ENCODE peak calls at places on chromosomes 12 and 14, in six cellular contexts. M is GM12878, R is HepG2, Z is K562, N is H1, U is GM12891. X is an unnamed sample.

GRCh38 chr12:126534495-126534894 is 1469.3 kb downstream of the AACS start:
- DNase-seq in M (no peak), R (no peak), Z (no peak), N (no peak), U (no peak), X (no peak)

GRCh38 chr14:21101802-21102413 is 1.0 kb downstream of the TMEM253 start:
- DNase-seq in M (no peak), R (no peak), Z (no peak), N (no peak), U (no peak), X (no peak)

GRCh38 chr12:22282283-22282682 is 52.2 kb downstream of the ST8SIA1 start:
- DNase-seq in M (no peak), R (no peak), Z (no peak), N (no peak), U (no peak), X (no peak)

GRCh38 chr12:56206373-56207166 is 15.2 kb downstream of the RNF41 start:
- DNase-seq in M (no peak), R (peak; percentile 56), Z (peak; percentile 58), N (no peak), U (no peak), X (no peak)

GRCh38 chr12:80624986-80625530 is 82.4 kb upstream of the MYF6 start:
- DNase-seq in M (no peak), R (no peak), Z (no peak), N (no peak), U (no peak), X (no peak)

GRCh38 chr14:94173471-94173884 is 644 bp upstream of the PPP4R4 start:
- DNase-seq in M (no peak), R (no peak), Z (no peak), N (no peak), U (no peak), X (no peak)

GRCh38 chr14:73759183-73759713 is 45.1 kb upstream of the PNMA1 start:
- DNase-seq in M (no peak), R (no peak), Z (peak; percentile 72), N (no peak), U (no peak), X (no peak)

GRCh38 chr12:67572492-67572891 is 76.1 kb upstream of the DYRK2 start:
- DNase-seq in M (no peak), R (no peak), Z (no peak), N (no peak), U (no peak), X (no peak)

GRCh38 chr12:92756905-92757598 is 54.3 kb downstream of the PLEKHG7 start:
- DNase-seq in M (no peak), R (no peak), Z (no peak), N (no peak), U (no peak), X (no peak)

GRCh38 chr12:43154498-43155045 is 397.4 kb downstream of the ADAMTS20 start:
- DNase-seq in M (no peak), R (no peak), Z (no peak), N (no peak), U (no peak), X (no peak)

GRCh38 chr14:92470215-92470614 is 43.4 kb upstream of the RIN3 start:
- DNase-seq in M (no peak), R (no peak), Z (no peak), N (no peak), U (no peak), X (no peak)

GRCh38 chr14:66056268-66056907 is 429.8 kb upstream of the CCDC196 start:
- DNase-seq in M (no peak), R (no peak), Z (no peak), N (no peak), U (no peak), X (no peak)

GRCh38 chr14:104135904-104136471 is 2.4 kb upstream of the KIF26A start:
- DNase-seq in M (no peak), R (no peak), Z (no peak), N (no peak), U (no peak), X (no peak)

GRCh38 chr12:4159851-4160250 is 113.7 kb upstream of the CCND2 start:
- DNase-seq in M (no peak), R (no peak), Z (no peak), N (no peak), U (no peak), X (no peak)

GRCh38 chr14:89699076-89699475 is 255.5 kb downstream of the EFCAB11 start:
- DNase-seq in M (no peak), R (no peak), Z (no peak), N (no peak), U (no peak), X (no peak)

GRCh38 chr14:102875652-102876051 is 46.8 kb upstream of the AMN start:
- DNase-seq in M (no peak), R (no peak), Z (no peak), N (no peak), U (no peak), X (no peak)

GRCh38 chr14:60510976-60511599 is 2.1 kb downstream of the SIX6 start:
- DNase-seq in M (no peak), R (no peak), Z (no peak), N (no peak), U (no peak), X (no peak)

GRCh38 chr14:37172024-37172869 is at the start of gene SLC25A21:
- DNase-seq in M (no peak), R (peak; percentile 85), Z (peak; percentile 52), N (peak; percentile 61), U (no peak), X (no peak)

GRCh38 chr12:44015333-44015941 is 179.6 kb downstream of the TMEM117 start:
- DNase-seq in M (peak; percentile 32), R (peak; percentile 43), Z (peak; percentile 26), N (no peak), U (no peak), X (no peak)

GRCh38 chr12:81088221-81088620 is 10.3 kb downstream of the ACSS3 start:
- DNase-seq in M (no peak), R (no peak), Z (no peak), N (no peak), U (no peak), X (no peak)

GRCh38 chr12:7937867-7938506 is 2.0 kb upstream of the SLC2A3 start:
- DNase-seq in M (no peak), R (no peak), Z (peak; percentile 24), N (no peak), U (no peak), X (no peak)

GRCh38 chr12:7935464-7935772 is 569 bp downstream of the SLC2A3 start:
- DNase-seq in M (no peak), R (no peak), Z (no peak), N (no peak), U (no peak), X (no peak)

GRCh38 chr12:7934560-7935463 is 1.2 kb downstream of the SLC2A3 start:
- DNase-seq in M (no peak), R (no peak), Z (no peak), N (no peak), U (no peak), X (no peak)

GRCh38 chr12:7934153-7934552 is 1.8 kb downstream of the SLC2A3 start:
- DNase-seq in M (no peak), R (no peak), Z (peak; percentile 16), N (no peak), U (no peak), X (no peak)

DNA sequence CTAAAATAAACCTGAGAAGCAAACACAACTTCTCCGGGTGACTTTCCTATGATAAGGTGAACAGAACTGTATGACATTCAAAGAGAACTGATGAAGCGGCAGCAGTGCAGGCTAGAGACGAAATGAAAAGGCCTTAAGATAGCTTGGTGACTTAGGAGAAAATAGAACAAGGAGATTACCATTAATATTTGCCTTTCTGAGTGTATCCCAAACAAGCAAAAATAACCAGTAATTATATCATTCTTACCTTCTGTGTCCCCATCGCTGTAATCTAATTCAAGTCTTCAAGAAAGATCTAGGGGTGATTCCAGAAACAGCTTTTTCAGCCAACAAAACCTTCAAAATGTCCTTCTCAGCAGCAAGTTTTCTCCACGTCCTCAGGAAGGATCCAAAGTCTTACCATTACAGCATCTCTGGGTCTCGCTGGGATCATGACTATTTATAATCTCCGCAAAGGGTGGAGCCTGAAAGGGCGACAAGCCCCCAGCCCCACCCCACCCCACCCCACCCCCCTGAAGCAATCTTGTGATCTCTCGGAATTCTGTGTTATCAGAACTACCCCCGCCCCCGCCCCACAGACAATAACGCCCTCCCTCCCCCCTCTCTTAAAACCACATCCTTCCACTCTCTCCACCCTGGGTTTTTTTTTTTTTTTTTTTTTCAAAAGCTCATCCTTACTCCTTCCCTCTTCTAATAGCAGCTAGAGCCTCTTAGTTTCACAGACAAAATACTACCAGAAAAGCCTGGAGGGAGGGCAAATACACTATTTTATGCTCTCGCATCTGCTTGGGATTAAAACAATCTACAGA is at the start of gene SLC2A3:
- DNase-seq in M (peak; percentile 65), R (peak; percentile 84), Z (peak; percentile 74), N (peak; percentile 53), U (peak; percentile 47), X (peak; percentile 33)
- TF ChIP-seq POLR2A in M (peak; percentile 69), R (peak; percentile 96), Z (peak; percentile 94), N (peak; percentile 92), U (peak; percentile 98), X (peak; percentile 98)

DNA sequence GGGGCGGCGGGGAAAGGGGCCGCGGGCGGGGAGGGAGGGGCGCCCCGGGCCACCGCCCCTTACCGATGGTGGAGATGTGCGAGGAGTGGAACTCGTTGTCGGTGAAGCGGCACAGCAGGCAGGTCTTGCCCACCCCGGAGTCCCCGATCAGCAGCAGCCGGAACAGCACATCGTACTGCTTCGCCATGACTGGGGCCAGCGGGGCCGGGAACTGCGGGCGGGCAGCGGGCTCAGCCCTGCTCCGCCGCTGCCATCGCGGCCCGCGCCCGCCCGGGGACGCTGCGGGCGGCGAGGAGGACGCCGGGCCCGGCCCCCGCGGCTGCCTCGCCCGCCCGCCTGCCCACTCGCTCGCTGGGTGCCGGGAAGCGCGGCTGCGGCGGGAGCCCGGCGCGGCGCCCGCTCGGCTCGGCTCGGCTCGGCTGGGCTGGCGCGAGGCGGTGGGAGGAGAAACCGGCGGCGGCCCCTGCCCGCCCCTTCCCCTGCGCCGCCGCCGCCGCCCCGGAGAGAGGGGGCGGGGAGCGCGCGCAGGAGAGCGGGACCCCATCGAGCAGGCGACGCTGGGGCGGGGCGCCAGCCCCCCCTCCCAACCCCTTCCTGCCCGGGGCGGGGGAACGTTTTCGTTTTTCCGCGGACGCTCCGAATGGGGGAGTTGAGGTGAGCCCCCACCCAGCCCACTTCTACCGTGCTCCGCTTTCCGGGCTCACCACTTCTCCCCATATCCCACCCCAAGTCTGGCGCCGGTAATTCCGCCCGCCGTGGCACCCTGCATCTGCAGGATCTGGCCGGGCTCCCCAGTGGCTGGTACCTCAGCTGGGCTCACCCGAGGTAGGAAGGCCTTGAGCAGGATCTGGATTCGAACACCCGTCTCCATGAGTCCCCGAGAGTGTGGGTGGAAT is at the start of gene RAB15:
- DNase-seq in M (no peak), R (no peak), Z (peak; percentile 49), N (no peak), U (peak; percentile 67), X (peak; percentile 49)
- TF ChIP-seq TAF1 in M (no peak), R (no peak), Z (no peak), N (no peak), U (no peak), X (no peak)

GRCh38 chr12:51270067-51270846 is at the start of gene SMAGP:
- DNase-seq in M (no peak), R (peak; percentile 40), Z (peak; percentile 82), N (no peak), U (peak; percentile 67), X (peak; percentile 54)
- TF ChIP-seq POLR2A in M (no peak), R (no peak), Z (peak; percentile 56), N (peak; percentile 63), U (no peak), X (no peak)

DNA sequence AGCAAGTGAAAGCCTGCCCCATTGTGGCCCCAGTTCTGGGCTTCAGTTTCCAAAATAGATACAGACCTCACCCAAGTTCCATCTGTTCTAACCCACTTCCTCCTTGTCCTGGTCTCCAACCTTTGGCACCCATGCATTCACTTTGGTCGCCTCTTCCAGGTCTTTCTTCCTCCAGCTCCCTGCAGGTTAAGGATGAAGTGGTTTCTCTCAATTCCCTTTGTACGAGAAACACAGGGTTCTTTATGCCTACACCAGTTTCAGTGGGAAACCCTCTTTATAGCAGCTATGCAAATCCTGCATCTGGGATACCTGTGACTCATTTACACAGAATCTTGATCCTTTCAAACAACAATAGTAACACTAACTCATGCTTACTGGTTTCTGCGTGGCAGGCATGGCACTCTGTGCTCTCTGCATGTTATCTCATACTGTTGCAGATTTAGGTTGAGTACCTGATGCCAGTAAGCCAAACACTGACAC is 110.6 kb upstream of the AMIGO2 start:
- DNase-seq in M (no peak), R (no peak), Z (no peak), N (no peak), U (no peak), X (no peak)
- TF ChIP-seq TAF1 in M (no peak), R (no peak), Z (no peak), N (no peak), U (no peak), X (no peak)

X was measured in GM12892.